ENCODE peak calls at places on chromosomes 16 and 17, in four cellular contexts. Q is WTC11, F is right lobe of liver, T is AG04449. P is an unnamed sample.

GRCh38 chr17:8746501-8747236 is 2.0 kb upstream of the CCDC42 start:
- DNase-seq in Q (no peak), F (no peak), T (no peak), P (no peak)

GRCh38 chr16:21950782-21951521 is 2.2 kb upstream of the UQCRC2 start:
- DNase-seq in Q (no peak), F (no peak), T (no peak), P (no peak)

GRCh38 chr17:31004160-31004559 is 33.3 kb downstream of the RNF135 start:
- DNase-seq in Q (no peak), F (no peak), T (no peak), P (no peak)

GRCh38 chr16:86080982-86081381 is 182.0 kb downstream of the IRF8 start:
- DNase-seq in Q (no peak), F (no peak), T (no peak), P (no peak)

GRCh38 chr17:68775338-68775737 is 174.2 kb upstream of the FAM20A start:
- DNase-seq in Q (no peak), F (no peak), T (no peak), P (no peak)

GRCh38 chr16:1287982-1288670 is 21.3 kb upstream of the UBE2I start:
- DNase-seq in Q (no peak), F (no peak), T (no peak), P (no peak)

GRCh38 chr16:23114131-23114904 is 34.9 kb downstream of the USP31 start:
- DNase-seq in Q (no peak), F (no peak), T (no peak), P (no peak)

GRCh38 chr16:27450836-27451341 is 48.9 kb downstream of the IL21R start:
- DNase-seq in Q (no peak), F (no peak), T (no peak), P (no peak)

GRCh38 chr16:26983426-26983825 is 83.3 kb upstream of the C16orf82 start:
- DNase-seq in Q (no peak), F (no peak), T (no peak), P (no peak)

GRCh38 chr17:70608193-70608592 is 438.9 kb downstream of the KCNJ2 start:
- DNase-seq in Q (no peak), F (no peak), T (no peak), P (no peak)

GRCh38 chr17:10673318-10673717 is 16.2 kb upstream of the MYH3 start:
- DNase-seq in Q (no peak), F (no peak), T (no peak), P (no peak)

GRCh38 chr17:17783825-17784598 is 52.8 kb downstream of the SREBF1 start:
- DNase-seq in Q (peak), F (no peak), T (no peak), P (no peak)

DNA sequence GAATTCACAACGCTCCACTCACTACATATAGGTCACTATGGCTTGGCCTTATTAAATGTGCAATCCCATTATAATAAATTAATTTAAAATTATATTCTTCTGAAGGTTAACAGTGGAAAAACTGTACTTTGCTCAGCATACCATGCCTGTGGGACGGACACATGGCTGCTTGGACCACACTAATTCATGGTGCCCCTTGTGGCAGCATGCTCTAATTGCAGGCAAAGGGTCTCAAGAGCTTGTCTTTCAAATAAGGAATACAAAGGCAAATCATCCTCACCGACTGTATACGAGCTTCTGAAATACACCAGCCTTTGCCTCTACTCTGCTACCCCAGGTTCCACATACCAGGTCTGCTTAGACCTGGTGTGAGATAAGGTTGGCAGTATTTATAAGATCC is 11.7 kb downstream of the SMPD3 start:
- DNase-seq in Q (peak), F (no peak), T (no peak), P (no peak)
- TF ChIP-seq CTCF in Q (peak), F (peak), T (no peak), P (peak)

GRCh38 chr17:72602517-72603345 is 481.9 kb downstream of the SOX9 start:
- DNase-seq in Q (peak), F (no peak), T (peak), P (no peak)
- TF ChIP-seq CTCF in Q (no peak), F (no peak), T (peak), P (peak)

GRCh38 chr17:78490156-78490555 is 87.0 kb downstream of the DNAH17 start:
- DNase-seq in Q (no peak), F (no peak), T (no peak), P (no peak)
- TF ChIP-seq CTCF in Q (no peak), F (no peak), T (no peak), P (no peak)

GRCh38 chr17:44205962-44206824 is 6.5 kb upstream of the ATXN7L3 start:
- DNase-seq in Q (no peak), F (no peak), T (no peak), P (no peak)
- TF ChIP-seq CTCF in Q (no peak), F (no peak), T (peak), P (peak)